ENCODE peak calls at places on chromosomes 2 and 18, in ten cellular contexts. I is right cardiac atrium; S is PC-3; B is T-helper 1 cell; A is cardiac fibroblast; L is iPS-NIHi11; H is activated gamma-delta T cell treated with anti-CD3 and anti-CD28 coated beads, Interleukin-2, amount 50 U/mL, for 16 hours; X is dorsolateral prefrontal cortex; K is posterior cingulate gyrus; W is Ammon's horn. J is an unnamed sample.

GRCh38 chr2:72949642-72950041 is 32.3 kb downstream of the EMX1 start:
- DNase-seq in B (no peak), S (no peak), W (no peak), K (peak), H (no peak), I (no peak), A (no peak), L (no peak), X (no peak), J (no peak)

GRCh38 chr18:63422862-63423304 is 607 bp upstream of the VPS4B start:
- DNase-seq in A (no peak), K (no peak), W (no peak), H (no peak), I (no peak), B (no peak), X (no peak), S (no peak), L (no peak), J (no peak)

GRCh38 chr2:220143336-220143735 is 515.9 kb downstream of the SLC4A3 start:
- DNase-seq in L (no peak), H (no peak), X (no peak), I (no peak), K (no peak), W (no peak), B (no peak), S (peak), A (peak), J (no peak)

GRCh38 chr2:175628243-175628642 is 373.8 kb downstream of the LNPK start:
- DNase-seq in H (no peak), W (no peak), L (no peak), A (no peak), B (no peak), K (no peak), S (no peak), I (no peak), X (no peak), J (no peak)

GRCh38 chr2:64781991-64782390 is 128.3 kb upstream of the SERTAD2 start:
- DNase-seq in W (no peak), I (no peak), L (no peak), H (no peak), A (no peak), K (no peak), B (no peak), S (peak), X (no peak), J (no peak)

GRCh38 chr18:8443505-8443904 is 165.7 kb upstream of the RAB12 start:
- DNase-seq in B (no peak), K (no peak), H (no peak), L (no peak), I (no peak), S (peak), X (no peak), W (no peak), A (no peak), J (no peak)

GRCh38 chr2:132651115-132652099 is 18.6 kb downstream of the LYPD1 start:
- DNase-seq in I (no peak), K (no peak), X (no peak), L (peak), S (peak), A (no peak), W (no peak), B (no peak), H (no peak), J (no peak)

GRCh38 chr2:147331790-147332419 is 512.9 kb upstream of the ACVR2A start:
- DNase-seq in W (peak), L (peak), A (peak), I (no peak), H (peak), K (no peak), X (no peak), B (peak), S (peak), J (no peak)

GRCh38 chr2:235300368-235301201 is 193.3 kb upstream of the AGAP1 start:
- DNase-seq in L (no peak), X (peak), B (no peak), S (no peak), W (no peak), H (no peak), K (no peak), I (peak), A (peak), J (peak)

GRCh38 chr2:208531361-208531760 is 124.8 kb downstream of the PTH2R start:
- DNase-seq in S (no peak), A (no peak), L (no peak), I (no peak), X (no peak), H (no peak), K (no peak), B (no peak), W (no peak), J (no peak)

GRCh38 chr2:30639836-30640235 is 167.4 kb downstream of the CAPN13 start:
- DNase-seq in A (no peak), K (no peak), I (no peak), X (no peak), L (no peak), W (no peak), S (no peak), B (no peak), H (no peak), J (no peak)

GRCh38 chr2:148552675-148553331 is 91.7 kb upstream of the EPC2 start:
- DNase-seq in W (no peak), A (no peak), B (peak), X (no peak), L (no peak), S (no peak), H (peak), I (no peak), K (no peak), J (no peak)

GRCh38 chr2:15941970-15942710 is 1.8 kb downstream of the MYCN start:
- DNase-seq in H (no peak), K (peak), S (no peak), L (no peak), A (no peak), W (peak), B (no peak), I (peak), X (peak), J (no peak)

GRCh38 chr18:44325903-44326650 is 354.6 kb upstream of the SETBP1 start:
- DNase-seq in B (no peak), A (peak), S (peak), X (no peak), H (no peak), W (peak), L (peak), K (peak), I (peak), J (peak)

GRCh38 chr18:63299837-63300787 is 19.5 kb downstream of the BCL2 start:
- DNase-seq in A (no peak), L (no peak), I (no peak), B (no peak), H (no peak), W (no peak), X (no peak), K (no peak), S (no peak), J (no peak)

GRCh38 chr2:120108049-120108448 is 95.2 kb downstream of the EPB41L5 start:
- DNase-seq in B (no peak), K (no peak), H (no peak), A (peak), W (peak), I (no peak), S (peak), X (peak), L (peak), J (no peak)

GRCh38 chr2:26174691-26175181 is 1.8 kb downstream of the GAREM2 start:
- DNase-seq in X (no peak), A (no peak), S (no peak), W (no peak), I (no peak), H (no peak), L (no peak), K (no peak), B (no peak), J (no peak)

GRCh38 chr18:55539240-55539639 is 48.8 kb downstream of the TCF4 start:
- DNase-seq in B (no peak), W (no peak), H (no peak), A (no peak), L (no peak), S (peak), X (no peak), K (no peak), I (no peak), J (no peak)

GRCh38 chr18:48455555-48456478 is 46.6 kb upstream of the ZBTB7C start:
- DNase-seq in L (no peak), A (peak), K (no peak), S (peak), B (peak), I (no peak), X (no peak), H (peak), W (no peak), J (no peak)

GRCh38 chr2:221293949-221294736 is 278.0 kb downstream of the EPHA4 start:
- DNase-seq in X (no peak), I (no peak), K (no peak), L (peak), B (no peak), W (no peak), S (no peak), H (no peak), A (no peak), J (no peak)